ENCODE peak calls at places on chromosomes 3 and 15, in nine cellular contexts. M is ovary; A is GM23248; E is stimulated activated CD4-positive, alpha-beta T cell treated with anti-CD3 and anti-CD28 coated beads, Interleukin-1b, Interleukin-23, amount 100 ng/mL, for 1 hour; B is AG04450; H is CD8-positive, alpha-beta memory T cell; P is occipital lobe; S is effector CD4-positive, alpha-beta T cell; X is foreskin fibroblast. L is an unnamed sample.

GRCh38 chr3:178439504-178439903 is 96.7 kb upstream of the KCNMB2 start:
- DNase-seq in M (no peak), A (peak), E (no peak), B (peak), H (no peak), P (no peak), S (no peak), X (peak), L (no peak)

GRCh38 chr3:194475978-194476377 is 10.8 kb downstream of the ATP13A3 start:
- DNase-seq in M (no peak), A (peak), E (no peak), B (no peak), H (no peak), P (no peak), S (no peak), X (peak), L (no peak)

GRCh38 chr15:25859838-25860645 is 3.1 kb downstream of the ATP10A start:
- DNase-seq in M (no peak), A (peak), E (no peak), B (no peak), H (no peak), P (no peak), S (peak), X (peak), L (no peak)

GRCh38 chr3:183428140-183429023 is at the start of gene MCF2L2:
- DNase-seq in M (peak), A (peak), E (peak), B (no peak), H (peak), P (peak), S (peak), X (peak), L (no peak)

GRCh38 chr3:160660899-160661298 is 16.1 kb upstream of the ARL14 start:
- DNase-seq in M (no peak), A (no peak), E (no peak), B (no peak), H (no peak), P (no peak), S (no peak), X (no peak), L (no peak)

GRCh38 chr15:76802411-76802810 is 102.7 kb downstream of the SCAPER start:
- DNase-seq in M (no peak), A (no peak), E (no peak), B (no peak), H (no peak), P (no peak), S (no peak), X (no peak), L (no peak)

GRCh38 chr3:43413676-43414368 is 127.5 kb downstream of the SNRK start:
- DNase-seq in M (no peak), A (no peak), E (no peak), B (no peak), H (no peak), P (no peak), S (no peak), X (no peak), L (no peak)

GRCh38 chr15:73265536-73266153 is 103.1 kb downstream of the HCN4 start:
- DNase-seq in M (peak), A (peak), E (peak), B (peak), H (peak), P (no peak), S (peak), X (peak), L (no peak)

GRCh38 chr3:36763850-36764703 is at the start of gene DCLK3:
- DNase-seq in M (no peak), A (peak), E (no peak), B (no peak), H (no peak), P (peak), S (no peak), X (peak), L (no peak)

GRCh38 chr15:70309716-70310115 is 212.0 kb upstream of the TLE3 start:
- DNase-seq in M (no peak), A (no peak), E (no peak), B (no peak), H (no peak), P (no peak), S (no peak), X (no peak), L (no peak)

GRCh38 chr3:184058029-184058428 is 5.2 kb downstream of the HTR3C start:
- DNase-seq in M (no peak), A (peak), E (no peak), B (no peak), H (no peak), P (no peak), S (no peak), X (peak), L (no peak)

GRCh38 chr15:99143655-99144610 is 39.1 kb downstream of the SYNM start:
- DNase-seq in M (no peak), A (peak), E (no peak), B (no peak), H (no peak), P (no peak), S (no peak), X (peak), L (no peak)

GRCh38 chr3:27712136-27713065 is 9.7 kb downstream of the EOMES start:
- DNase-seq in M (peak), A (peak), E (no peak), B (peak), H (peak), P (peak), S (peak), X (peak), L (no peak)

GRCh38 chr3:5699313-5699712 is 511.8 kb downstream of the EDEM1 start:
- DNase-seq in M (no peak), A (no peak), E (no peak), B (no peak), H (no peak), P (no peak), S (no peak), X (no peak), L (no peak)

GRCh38 chr15:89657691-89658200 is 2.5 kb upstream of the KIF7 start:
- DNase-seq in M (no peak), A (no peak), E (no peak), B (no peak), H (no peak), P (no peak), S (no peak), X (peak), L (no peak)

GRCh38 chr3:35678552-35679220 is 39.4 kb downstream of the ARPP21 start:
- DNase-seq in M (no peak), A (no peak), E (no peak), B (no peak), H (no peak), P (no peak), S (no peak), X (peak), L (no peak)

L was measured in esophagus squamous epithelium.